ENCODE peak calls at places on chromosomes 5 and 9, in six cellular contexts. R is WTC11, D is GM23338, V is K562, X is HepG2, P is H1. L is an unnamed sample.

GRCh38 chr5:66850354-66851075 is 254.3 kb downstream of the MAST4 start:
- DNase-seq in P (no peak), V (no peak), X (no peak), D (no peak), R (no peak), L (no peak)

GRCh38 chr5:103587185-103587748 is 24.7 kb upstream of the NUDT12 start:
- DNase-seq in R (no peak), D (peak), V (no peak), P (no peak), X (peak), L (no peak)

GRCh38 chr9:133251773-133252172 is 23.2 kb downstream of the ABO start:
- DNase-seq in D (no peak), X (no peak), P (no peak), R (no peak), V (no peak), L (no peak)

GRCh38 chr5:39730011-39730410 is 305.2 kb upstream of the DAB2 start:
- DNase-seq in P (no peak), R (no peak), D (no peak), V (no peak), X (no peak), L (no peak)

GRCh38 chr5:136689563-136689962 is 324.2 kb upstream of the TRPC7 start:
- DNase-seq in D (no peak), X (no peak), P (no peak), R (no peak), V (no peak), L (no peak)

GRCh38 chr9:78235296-78235770 is 542 bp upstream of the CEP78 start:
- DNase-seq in V (no peak), P (no peak), D (no peak), R (no peak), X (no peak), L (no peak)

GRCh38 chr5:40991168-40991980 is 79.8 kb downstream of the MROH2B start:
- DNase-seq in P (no peak), X (peak), R (no peak), D (no peak), V (no peak), L (no peak)

GRCh38 chr5:132999246-132999645 is 27.1 kb downstream of the ZCCHC10 start:
- DNase-seq in R (no peak), V (no peak), X (no peak), D (no peak), P (no peak), L (no peak)

GRCh38 chr5:74762599-74762998 is 4.3 kb downstream of the GFM2 start:
- DNase-seq in V (no peak), D (no peak), X (peak), P (no peak), R (no peak), L (no peak)

GRCh38 chr5:168285696-168286095 is 5.7 kb upstream of the WWC1 start:
- DNase-seq in X (no peak), P (no peak), D (no peak), R (no peak), V (no peak), L (no peak)

GRCh38 chr5:158559066-158559465 is 540.6 kb downstream of the EBF1 start:
- DNase-seq in X (no peak), D (no peak), P (no peak), V (no peak), R (no peak), L (peak)

GRCh38 chr5:135308245-135308644 is 90.8 kb downstream of the MACROH2A1 start:
- DNase-seq in X (no peak), P (no peak), V (no peak), R (no peak), D (no peak), L (no peak)

GRCh38 chr9:101574773-101575333 is 19.9 kb downstream of the PPP3R2 start:
- DNase-seq in P (no peak), D (no peak), X (no peak), V (no peak), R (no peak), L (no peak)

GRCh38 chr9:6098431-6098830 is 83.0 kb upstream of the RANBP6 start:
- DNase-seq in X (no peak), P (no peak), V (no peak), R (no peak), D (no peak), L (no peak)

GRCh38 chr5:105573575-105573974 is 2011.0 kb upstream of the NUDT12 start:
- DNase-seq in D (no peak), X (no peak), R (no peak), P (no peak), V (no peak), L (no peak)

GRCh38 chr5:151082976-151083651 is 2.3 kb upstream of the TNIP1 start:
- DNase-seq in R (no peak), D (no peak), V (no peak), X (no peak), P (no peak), L (no peak)

GRCh38 chr9:16970321-16970720 is 99.9 kb upstream of the BNC2 start:
- DNase-seq in P (no peak), R (no peak), D (no peak), X (no peak), V (no peak), L (no peak)

GRCh38 chr9:124858330-124859046 is 3.3 kb downstream of the RPL35 start:
- DNase-seq in R (no peak), V (no peak), D (no peak), X (no peak), P (no peak), L (no peak)
- TF ChIP-seq CTCF in R (no peak), V (peak), D (no peak), X (no peak), P (no peak), L (no peak)

DNA sequence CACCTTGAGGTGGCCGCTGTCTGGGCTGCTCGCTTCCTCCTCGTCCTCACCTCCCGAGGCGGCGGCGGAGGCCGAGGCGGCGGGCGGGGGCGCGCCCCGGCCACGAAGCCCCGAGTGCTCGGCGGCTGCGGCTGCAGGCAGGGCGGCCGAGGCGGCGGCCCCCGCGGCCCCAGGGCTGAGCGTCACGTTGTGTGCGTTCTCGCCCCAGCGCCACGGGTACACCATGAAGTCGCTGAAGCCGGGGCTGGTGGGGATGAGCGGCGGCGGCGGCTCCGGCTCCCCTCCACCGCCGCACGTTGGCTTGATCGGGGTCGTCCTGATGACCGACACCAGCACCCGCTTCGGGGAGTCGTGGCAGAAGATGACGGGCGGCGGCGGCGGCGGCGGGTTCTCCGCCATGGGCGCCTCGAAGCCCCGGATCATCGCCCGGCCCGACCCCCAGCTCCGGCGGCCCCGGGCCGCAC is 528 bp downstream of the ZNF367 start:
- DNase-seq in D (no peak), R (no peak), P (no peak), X (no peak), V (no peak), L (no peak)
- TF ChIP-seq CREB1 in D (no peak), R (no peak), P (no peak), X (no peak), V (no peak), L (no peak)

GRCh38 chr9:127369428-127369827 is 27.5 kb upstream of the SLC2A8 start:
- DNase-seq in P (no peak), V (no peak), D (no peak), X (no peak), R (peak), L (no peak)
- TF ChIP-seq CTCF in P (no peak), V (no peak), D (peak), X (no peak), R (no peak), L (no peak)

DNA sequence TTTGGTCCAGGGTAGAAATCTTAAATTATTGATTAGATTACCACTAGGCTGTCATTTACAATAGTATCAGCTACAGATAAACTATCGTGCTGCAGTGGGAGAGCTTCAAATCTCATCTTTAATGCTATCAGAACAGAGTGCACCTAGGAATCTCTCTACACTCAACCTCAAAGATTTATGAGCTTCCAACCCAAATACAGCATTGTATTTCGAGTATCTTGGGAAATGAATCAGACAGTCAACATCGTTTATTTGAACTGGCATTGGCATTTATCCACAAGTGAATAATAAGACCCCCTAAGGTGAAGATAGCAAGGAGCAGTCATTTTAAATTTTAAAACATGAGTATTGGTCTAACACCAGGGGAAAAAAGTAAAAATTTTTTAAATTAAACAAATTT is 1203.2 kb downstream of the CDH12 start:
- DNase-seq in R (no peak), X (no peak), D (no peak), V (no peak), P (no peak), L (no peak)
- TF ChIP-seq CREB1 in R (no peak), X (no peak), D (no peak), V (no peak), P (no peak), L (no peak)

GRCh38 chr5:115842089-115842881 is 550 bp downstream of the AP3S1 start:
- DNase-seq in P (no peak), R (no peak), V (no peak), D (peak), X (peak), L (no peak)
- TF ChIP-seq CTCF in P (no peak), R (no peak), V (peak), D (peak), X (peak), L (no peak)

DNA sequence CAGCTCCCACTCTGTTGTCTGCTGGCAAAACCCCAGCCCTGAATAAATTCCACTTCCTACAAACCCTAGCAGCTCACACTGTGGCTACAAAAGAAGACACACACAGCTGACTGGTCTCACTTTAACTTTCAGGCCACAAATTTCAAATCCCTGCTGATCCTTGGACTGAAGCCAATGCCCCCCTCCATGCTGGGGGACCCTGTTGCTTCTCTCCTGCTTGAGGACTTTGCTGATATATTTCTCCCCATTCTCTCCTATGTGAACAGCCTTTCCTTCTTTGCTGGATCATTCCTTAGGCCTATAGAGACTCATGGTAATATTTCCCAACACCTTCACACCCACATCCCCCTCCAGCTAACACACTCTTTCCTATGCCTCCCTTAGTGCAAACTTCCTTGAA is 79.6 kb upstream of the ADRA1B start:
- DNase-seq in P (no peak), R (no peak), V (no peak), D (no peak), X (no peak), L (no peak)
- TF ChIP-seq CREB1 in P (no peak), R (no peak), V (no peak), D (no peak), X (no peak), L (no peak)